ENCODE peak calls at places on chromosomes 6 and 20, in five cellular contexts. One of them, this sample, is unnamed.

GRCh38 chr20:42604998-42605970 is 584.4 kb downstream of the PTPRT start:
- DNase-seq in uterus: no peak
- DNase-seq in GM23248: no peak
- DNase-seq in transverse colon: no peak
- DNase-seq in tibial nerve: no peak
- DNase-seq in this sample: no peak

GRCh38 chr20:49288784-49289696 is 11.2 kb upstream of the ZNFX1 start:
- DNase-seq in tibial nerve: no peak
- DNase-seq in GM23248: no peak
- DNase-seq in transverse colon: no peak
- DNase-seq in uterus: no peak
- DNase-seq in this sample: no peak

GRCh38 chr6:32240686-32241085 is 16.8 kb upstream of the NOTCH4 start:
- DNase-seq in uterus: no peak
- DNase-seq in tibial nerve: no peak
- DNase-seq in GM23248: no peak
- DNase-seq in transverse colon: no peak
- DNase-seq in this sample: no peak

GRCh38 chr6:157211603-157212455 is 111.5 kb downstream of the TMEM242 start:
- DNase-seq in GM23248: no peak
- DNase-seq in uterus: no peak
- DNase-seq in transverse colon: no peak
- DNase-seq in tibial nerve: no peak
- DNase-seq in this sample: no peak

GRCh38 chr20:19254086-19254821 is 41.8 kb downstream of the SLC24A3 start:
- DNase-seq in uterus: peak; percentile 46
- DNase-seq in GM23248: peak; percentile 62
- DNase-seq in tibial nerve: no peak
- DNase-seq in transverse colon: no peak
- DNase-seq in this sample: peak; percentile 12

GRCh38 chr6:27617700-27618689 is 145.1 kb upstream of the ZNF184 start:
- DNase-seq in GM23248: peak; percentile 64
- DNase-seq in tibial nerve: no peak
- DNase-seq in uterus: no peak
- DNase-seq in transverse colon: no peak
- DNase-seq in this sample: no peak

GRCh38 chr20:25089662-25090061 is 7.7 kb upstream of the VSX1 start:
- DNase-seq in uterus: no peak
- DNase-seq in GM23248: no peak
- DNase-seq in tibial nerve: no peak
- DNase-seq in transverse colon: no peak
- DNase-seq in this sample: no peak

GRCh38 chr20:58169441-58169840 is 59.0 kb downstream of the ANKRD60 start:
- DNase-seq in uterus: no peak
- DNase-seq in GM23248: peak; percentile 78
- DNase-seq in transverse colon: no peak
- DNase-seq in tibial nerve: no peak
- DNase-seq in this sample: peak; percentile 43

GRCh38 chr6:143286280-143286795 is 164.2 kb downstream of the ADAT2 start:
- DNase-seq in GM23248: peak; percentile 4
- DNase-seq in transverse colon: no peak
- DNase-seq in uterus: no peak
- DNase-seq in tibial nerve: no peak
- DNase-seq in this sample: peak; percentile 29

GRCh38 chr20:37649017-37649416 is 44.8 kb upstream of the CTNNBL1 start:
- DNase-seq in tibial nerve: no peak
- DNase-seq in transverse colon: no peak
- DNase-seq in uterus: no peak
- DNase-seq in GM23248: peak; percentile 59
- DNase-seq in this sample: no peak

GRCh38 chr6:3530515-3530914 is 73.7 kb upstream of the SLC22A23 start:
- DNase-seq in uterus: no peak
- DNase-seq in GM23248: no peak
- DNase-seq in transverse colon: no peak
- DNase-seq in tibial nerve: no peak
- DNase-seq in this sample: no peak

GRCh38 chr6:111683749-111684267 is 78.1 kb upstream of the TRAF3IP2 start:
- DNase-seq in tibial nerve: no peak
- DNase-seq in uterus: peak; percentile 87
- DNase-seq in GM23248: peak; percentile 91
- DNase-seq in transverse colon: no peak
- DNase-seq in this sample: peak; percentile 62

GRCh38 chr6:139533166-139533565 is 158.7 kb upstream of the CITED2 start:
- DNase-seq in tibial nerve: no peak
- DNase-seq in GM23248: no peak
- DNase-seq in uterus: no peak
- DNase-seq in transverse colon: no peak
- DNase-seq in this sample: no peak

GRCh38 chr6:139531716-139532115 is 157.3 kb upstream of the CITED2 start:
- DNase-seq in GM23248: no peak
- DNase-seq in transverse colon: no peak
- DNase-seq in tibial nerve: no peak
- DNase-seq in uterus: no peak
- DNase-seq in this sample: no peak

GRCh38 chr6:139530551-139530950 is 156.1 kb upstream of the CITED2 start:
- DNase-seq in uterus: no peak
- DNase-seq in GM23248: no peak
- DNase-seq in tibial nerve: no peak
- DNase-seq in transverse colon: no peak
- DNase-seq in this sample: no peak

GRCh38 chr6:139533573-139534471 is 159.4 kb upstream of the CITED2 start:
- DNase-seq in tibial nerve: no peak
- DNase-seq in GM23248: peak; percentile 76
- DNase-seq in transverse colon: peak; percentile 74
- DNase-seq in uterus: no peak
- DNase-seq in this sample: peak; percentile 83

GRCh38 chr6:139531148-139531547 is 156.7 kb upstream of the CITED2 start:
- DNase-seq in transverse colon: peak; percentile 14
- DNase-seq in tibial nerve: no peak
- DNase-seq in GM23248: peak; percentile 58
- DNase-seq in uterus: no peak
- DNase-seq in this sample: no peak
- H3K4me3 ChIP-seq in transverse colon: no peak overlapping the region
- H3K4me3 ChIP-seq in tibial nerve: no peak overlapping the region
- H3K4me3 ChIP-seq in GM23248: peak overlapping the region; percentile 41
- H3K4me3 ChIP-seq in uterus: no peak overlapping the region
- H3K4me3 ChIP-seq in this sample: no peak overlapping the region

DNA sequence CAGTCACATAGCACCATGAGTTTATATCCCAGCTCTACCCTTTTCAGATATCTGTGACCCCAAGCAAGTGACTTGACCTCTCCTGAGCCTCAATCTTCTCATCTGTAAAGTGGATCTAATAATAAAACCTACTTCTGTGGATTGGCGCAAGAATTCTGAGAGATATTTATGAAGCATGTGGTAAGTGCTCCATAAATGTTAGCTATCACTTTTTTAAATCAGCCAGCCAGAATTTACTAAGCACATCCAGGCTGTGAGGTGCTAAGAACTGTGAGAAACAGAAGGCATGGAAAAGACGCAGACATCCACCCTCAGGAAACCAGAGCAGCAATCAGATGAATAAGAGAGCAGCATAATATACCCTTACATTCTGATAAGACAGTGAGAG is 863 bp downstream of the C20orf96 start:
- DNase-seq in GM23248: peak; percentile 23
- DNase-seq in transverse colon: no peak
- DNase-seq in uterus: no peak
- DNase-seq in tibial nerve: no peak
- DNase-seq in this sample: no peak
- H3K4me3 ChIP-seq in GM23248: peak overlapping the region; percentile 87
- H3K4me3 ChIP-seq in transverse colon: peak overlapping the region; percentile 68
- H3K4me3 ChIP-seq in uterus: peak overlapping the region; percentile 75
- H3K4me3 ChIP-seq in tibial nerve: peak overlapping the region; percentile 66
- H3K4me3 ChIP-seq in this sample: peak overlapping the region; percentile 87

DNA sequence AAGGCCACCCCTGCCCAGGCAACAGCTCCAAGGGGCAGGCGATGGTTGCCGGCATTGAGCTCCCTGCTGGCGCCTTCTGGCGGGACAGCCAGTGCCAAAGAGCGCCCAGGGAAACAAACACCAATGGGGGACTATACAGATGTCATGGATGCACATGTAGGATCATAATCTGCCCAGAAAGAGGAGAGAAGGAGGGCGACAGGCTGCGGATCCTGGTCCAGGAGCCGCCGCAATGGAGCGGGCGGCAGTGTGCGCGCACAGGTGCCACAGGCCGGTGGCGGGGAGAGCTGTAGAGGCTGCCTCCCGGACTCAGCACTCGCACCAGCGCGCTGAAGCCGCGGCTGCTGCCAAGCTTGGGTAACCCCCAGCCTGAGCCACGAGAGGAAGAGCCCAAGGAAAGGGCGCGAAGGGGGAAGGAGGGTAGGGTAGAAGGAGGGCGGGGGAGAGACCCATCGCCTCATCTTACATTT is 418 bp upstream of the FUT9 start:
- DNase-seq in uterus: no peak
- DNase-seq in transverse colon: no peak
- DNase-seq in tibial nerve: no peak
- DNase-seq in GM23248: no peak
- DNase-seq in this sample: no peak
- H3K4me3 ChIP-seq in uterus: no peak overlapping the region
- H3K4me3 ChIP-seq in transverse colon: peak overlapping the region; percentile 21
- H3K4me3 ChIP-seq in tibial nerve: no peak overlapping the region
- H3K4me3 ChIP-seq in GM23248: no peak overlapping the region
- H3K4me3 ChIP-seq in this sample: no peak overlapping the region

GRCh38 chr20:63496404-63497120 is 2.3 kb downstream of the EEF1A2 start:
- DNase-seq in uterus: no peak
- DNase-seq in transverse colon: no peak
- DNase-seq in tibial nerve: no peak
- DNase-seq in GM23248: no peak
- DNase-seq in this sample: no peak
- H3K4me3 ChIP-seq in uterus: peak overlapping the region; percentile 17
- H3K4me3 ChIP-seq in transverse colon: peak overlapping the region; percentile 37
- H3K4me3 ChIP-seq in tibial nerve: peak overlapping the region; percentile 14
- H3K4me3 ChIP-seq in GM23248: peak overlapping the region; percentile 41
- H3K4me3 ChIP-seq in this sample: peak overlapping the region; percentile 15

This sample was measured in skeletal muscle cell.